ENCODE peak calls at places on chromosomes 5 and 9, in five cellular contexts. One of them, this sample, is unnamed.

GRCh38 chr9:135324329-135324728 is 155.3 kb upstream of the PPP1R26 start:
- DNase-seq in DMS 273 treated with DMSO at 0.1 percent for 48 hours: no peak
- DNase-seq in A549: no peak
- DNase-seq in HFF-Myc: no peak
- DNase-seq in Ammon's horn: no peak
- DNase-seq in this sample: no peak

GRCh38 chr5:168951341-168951740 is 349.6 kb downstream of the SLIT3 start:
- DNase-seq in DMS 273 treated with DMSO at 0.1 percent for 48 hours: no peak
- DNase-seq in Ammon's horn: no peak
- DNase-seq in A549: no peak
- DNase-seq in HFF-Myc: no peak
- DNase-seq in this sample: no peak

GRCh38 chr5:33712664-33713063 is 179.1 kb downstream of the ADAMTS12 start:
- DNase-seq in DMS 273 treated with DMSO at 0.1 percent for 48 hours: no peak
- DNase-seq in Ammon's horn: no peak
- DNase-seq in A549: no peak
- DNase-seq in HFF-Myc: no peak
- DNase-seq in this sample: no peak

GRCh38 chr5:78523314-78524193 is 125.0 kb downstream of the LHFPL2 start:
- DNase-seq in A549: no peak
- DNase-seq in Ammon's horn: no peak
- DNase-seq in DMS 273 treated with DMSO at 0.1 percent for 48 hours: peak
- DNase-seq in HFF-Myc: no peak
- DNase-seq in this sample: no peak

GRCh38 chr5:138111937-138112336 is 27.3 kb downstream of the NME5 start:
- DNase-seq in HFF-Myc: peak
- DNase-seq in DMS 273 treated with DMSO at 0.1 percent for 48 hours: no peak
- DNase-seq in A549: no peak
- DNase-seq in Ammon's horn: no peak
- DNase-seq in this sample: no peak

GRCh38 chr5:131416729-131417128 is 152.9 kb downstream of the CDC42SE2 start:
- DNase-seq in HFF-Myc: no peak
- DNase-seq in Ammon's horn: no peak
- DNase-seq in DMS 273 treated with DMSO at 0.1 percent for 48 hours: no peak
- DNase-seq in A549: no peak
- DNase-seq in this sample: no peak

GRCh38 chr5:147234825-147235635 is at the start of gene STK32A:
- DNase-seq in Ammon's horn: peak
- DNase-seq in A549: no peak
- DNase-seq in DMS 273 treated with DMSO at 0.1 percent for 48 hours: peak
- DNase-seq in HFF-Myc: no peak
- DNase-seq in this sample: no peak

GRCh38 chr5:175443514-175444059 is 395 bp downstream of the DRD1 start:
- DNase-seq in HFF-Myc: no peak
- DNase-seq in A549: peak
- DNase-seq in Ammon's horn: no peak
- DNase-seq in DMS 273 treated with DMSO at 0.1 percent for 48 hours: no peak
- DNase-seq in this sample: no peak

GRCh38 chr5:139108056-139108811 is 89.9 kb downstream of the SIL1 start:
- DNase-seq in DMS 273 treated with DMSO at 0.1 percent for 48 hours: no peak
- DNase-seq in Ammon's horn: peak
- DNase-seq in A549: no peak
- DNase-seq in HFF-Myc: no peak
- DNase-seq in this sample: no peak

This sample was measured in cerebellar cortex.